ENCODE peak calls at places on chromosomes 11 and 22, in seven cellular contexts. W is GM20000; V is kidney tubule cell; T is iPS-NIHi11; Y is RWPE1; J is mucosa of descending colon; I is stimulated activated CD4-positive, alpha-beta T cell treated with anti-CD3 and anti-CD28 coated beads, Interleukin-15, amount 100 ng/mL, for 48 hours. X is an unnamed sample.

GRCh38 chr11:114270531-114271270 is 25.5 kb upstream of the NNMT start:
- DNase-seq in W (no peak), V (no peak), T (no peak), Y (no peak), J (no peak), I (no peak), X (no peak)

GRCh38 chr22:20418211-20418788 is 19.3 kb downstream of the SCARF2 start:
- DNase-seq in W (peak), V (peak), T (peak), Y (peak), J (peak), I (peak), X (no peak)

GRCh38 chr11:29183301-29183700 is 833.5 kb downstream of the KCNA4 start:
- DNase-seq in W (no peak), V (no peak), T (no peak), Y (no peak), J (no peak), I (no peak), X (no peak)

GRCh38 chr11:970319-970871 is 44.7 kb downstream of the AP2A2 start:
- DNase-seq in W (peak), V (no peak), T (peak), Y (no peak), J (no peak), I (no peak), X (no peak)

GRCh38 chr11:68340003-68340767 is 27.8 kb downstream of the LRP5 start:
- DNase-seq in W (peak), V (no peak), T (no peak), Y (no peak), J (no peak), I (no peak), X (no peak)

GRCh38 chr22:44378380-44378779 is 65.6 kb upstream of the SHISAL1 start:
- DNase-seq in W (no peak), V (no peak), T (no peak), Y (no peak), J (no peak), I (no peak), X (no peak)

GRCh38 chr11:125088576-125089455 is 22.6 kb downstream of the TMEM218 start:
- DNase-seq in W (no peak), V (no peak), T (no peak), Y (no peak), J (no peak), I (no peak), X (no peak)

GRCh38 chr11:113644605-113645004 is 61.5 kb downstream of the TMPRSS5 start:
- DNase-seq in W (no peak), V (no peak), T (no peak), Y (no peak), J (no peak), I (no peak), X (no peak)

GRCh38 chr11:8068605-8069221 is 12.3 kb upstream of the TUB start:
- DNase-seq in W (no peak), V (peak), T (no peak), Y (peak), J (no peak), I (no peak), X (no peak)

GRCh38 chr11:77205467-77206263 is 77.6 kb downstream of the MYO7A start:
- DNase-seq in W (no peak), V (no peak), T (peak), Y (no peak), J (no peak), I (no peak), X (no peak)

GRCh38 chr22:46752911-46753310 is 9.5 kb upstream of the TBC1D22A start:
- DNase-seq in W (no peak), V (no peak), T (no peak), Y (no peak), J (peak), I (no peak), X (no peak)

GRCh38 chr11:2466869-2467694 is 22.3 kb downstream of the KCNQ1 start:
- DNase-seq in W (peak), V (no peak), T (no peak), Y (no peak), J (peak), I (peak), X (no peak)

GRCh38 chr11:2519879-2520735 is 75.3 kb downstream of the KCNQ1 start:
- DNase-seq in W (no peak), V (no peak), T (peak), Y (no peak), J (peak), I (no peak), X (no peak)

GRCh38 chr11:12291313-12291712 is 86.1 kb upstream of the PARVA start:
- DNase-seq in W (peak), V (no peak), T (no peak), Y (no peak), J (no peak), I (no peak), X (no peak)

GRCh38 chr11:86931059-86931964 is 23.9 kb downstream of the FZD4 start:
- DNase-seq in W (no peak), V (no peak), T (no peak), Y (no peak), J (no peak), I (no peak), X (no peak)

GRCh38 chr11:846496-847098 is 3.9 kb downstream of the TSPAN4 start:
- DNase-seq in W (no peak), V (peak), T (no peak), Y (no peak), J (no peak), I (no peak), X (no peak)

GRCh38 chr11:113161671-113162589 is 152.5 kb upstream of the TTC12 start:
- DNase-seq in W (no peak), V (no peak), T (no peak), Y (no peak), J (no peak), I (no peak), X (no peak)

GRCh38 chr11:63779044-63779443 is 10.5 kb upstream of the ZFTA start:
- DNase-seq in W (no peak), V (no peak), T (no peak), Y (no peak), J (no peak), I (no peak), X (no peak)

GRCh38 chr11:131802416-131802815 is 432.0 kb downstream of the NTM start:
- DNase-seq in W (no peak), V (no peak), T (no peak), Y (no peak), J (no peak), I (no peak), X (no peak)

GRCh38 chr11:28243057-28243456 is 134.9 kb downstream of the METTL15 start:
- DNase-seq in W (no peak), V (no peak), T (no peak), Y (no peak), J (no peak), I (no peak), X (no peak)

GRCh38 chr11:58561394-58562102 is 14.1 kb downstream of the LPXN start:
- DNase-seq in W (no peak), V (peak), T (no peak), Y (no peak), J (no peak), I (no peak), X (no peak)

GRCh38 chr22:42937164-42937854 is 77.6 kb downstream of the PACSIN2 start:
- DNase-seq in W (peak), V (peak), T (no peak), Y (peak), J (peak), I (peak), X (no peak)

GRCh38 chr22:43479311-43479710 is 67.5 kb downstream of the MPPED1 start:
- DNase-seq in W (no peak), V (no peak), T (no peak), Y (no peak), J (no peak), I (no peak), X (no peak)

GRCh38 chr22:39170825-39171622 is 18.5 kb upstream of the CBX7 start:
- DNase-seq in W (peak), V (peak), T (peak), Y (peak), J (peak), I (peak), X (no peak)

GRCh38 chr11:63639195-63639832 is 25.1 kb upstream of the PLAAT3 start:
- DNase-seq in W (no peak), V (no peak), T (no peak), Y (no peak), J (no peak), I (no peak), X (no peak)

GRCh38 chr11:7281083-7281482 is 29.4 kb downstream of the SYT9 start:
- DNase-seq in W (no peak), V (peak), T (no peak), Y (peak), J (no peak), I (no peak), X (no peak)

GRCh38 chr11:75615709-75616108 is 53.1 kb downstream of the MAP6 start:
- DNase-seq in W (no peak), V (no peak), T (no peak), Y (no peak), J (no peak), I (no peak), X (no peak)

GRCh38 chr22:29315286-29316195 is at the start of gene RASL10A:
- DNase-seq in W (peak), V (no peak), T (peak), Y (no peak), J (peak), I (no peak), X (no peak)

GRCh38 chr11:85423331-85423730 is 203.8 kb downstream of the DLG2 start:
- DNase-seq in W (no peak), V (no peak), T (no peak), Y (no peak), J (peak), I (no peak), X (no peak)

GRCh38 chr11:120759046-120759445 is 247.5 kb downstream of the GRIK4 start:
- DNase-seq in W (no peak), V (no peak), T (peak), Y (no peak), J (no peak), I (no peak), X (no peak)

GRCh38 chr11:2534131-2534956 is 89.5 kb downstream of the KCNQ1 start:
- DNase-seq in W (no peak), V (peak), T (no peak), Y (peak), J (peak), I (no peak), X (no peak)

GRCh38 chr11:58471892-58472291 is 29.9 kb upstream of the OR5B12 start:
- DNase-seq in W (no peak), V (no peak), T (no peak), Y (no peak), J (no peak), I (no peak), X (no peak)

GRCh38 chr11:96307748-96308133 is 35.3 kb downstream of the MAML2 start:
- DNase-seq in W (no peak), V (peak), T (no peak), Y (peak), J (no peak), I (no peak), X (no peak)

GRCh38 chr22:36563001-36563400 is 34.0 kb upstream of the EIF3D start:
- DNase-seq in W (no peak), V (no peak), T (no peak), Y (no peak), J (no peak), I (no peak), X (no peak)

GRCh38 chr11:119677840-119678239 is 51.2 kb downstream of the NECTIN1 start:
- DNase-seq in W (no peak), V (no peak), T (no peak), Y (no peak), J (no peak), I (no peak), X (no peak)

GRCh38 chr11:11461473-11461872 is 108.4 kb upstream of the CSNK2A3 start:
- DNase-seq in W (no peak), V (no peak), T (no peak), Y (no peak), J (no peak), I (no peak), X (no peak)

GRCh38 chr22:38699784-38700183 is 959 bp downstream of the JOSD1 start:
- DNase-seq in W (no peak), V (peak), T (no peak), Y (no peak), J (no peak), I (no peak), X (no peak)